ENCODE peak calls at places on chromosomes 13 and 19, in six cellular contexts. H, V, S, A, G and D are unnamed samples.
A peak's percentile ranks its signal among the peaks of the same experiment; 100 is the strongest.

GRCh38 chr19:32403291-32403995 is 2.1 kb upstream of the DPY19L3 start:
- DNase-seq in A (no peak), S (no peak), V (peak; percentile 52), H (no peak), G (no peak), D (no peak)

GRCh38 chr13:93635687-93636086 is 409.1 kb downstream of the GPC6 start:
- DNase-seq in V (no peak), S (no peak), G (no peak), A (no peak), H (no peak), D (no peak)

GRCh38 chr19:40907968-40908735 is 26.1 kb upstream of the CYP2A7 start:
- DNase-seq in H (peak; percentile 54), S (peak; percentile 80), G (no peak), V (peak; percentile 24), A (no peak), D (no peak)

GRCh38 chr13:30142502-30143211 is 164.7 kb downstream of the KATNAL1 start:
- DNase-seq in S (peak; percentile 63), A (no peak), V (no peak), H (peak; percentile 60), G (no peak), D (peak; percentile 61)

GRCh38 chr13:41678320-41678719 is 221.0 kb downstream of the RGCC start:
- DNase-seq in G (no peak), S (no peak), A (no peak), H (no peak), V (no peak), D (no peak)

GRCh38 chr13:94535775-94536174 is 56.3 kb upstream of the DCT start:
- DNase-seq in A (no peak), H (no peak), V (no peak), S (no peak), G (no peak), D (no peak)

GRCh38 chr13:113926951-113927660 is 46.8 kb downstream of the C13orf46 start:
- DNase-seq in G (no peak), A (peak; percentile 63), V (no peak), H (peak; percentile 79), S (peak; percentile 38), D (no peak)

GRCh38 chr13:111330211-111330610 is 9.8 kb downstream of the TEX29 start:
- DNase-seq in V (no peak), G (no peak), H (no peak), A (no peak), S (no peak), D (peak; percentile 2)

GRCh38 chr19:3415695-3416094 is 49.3 kb downstream of the NFIC start:
- DNase-seq in H (no peak), A (no peak), S (no peak), V (no peak), G (no peak), D (no peak)

GRCh38 chr13:114024603-114025431 is 50.9 kb upstream of the C13orf46 start:
- DNase-seq in G (no peak), S (no peak), A (peak; percentile 13), V (no peak), H (no peak), D (no peak)

GRCh38 chr13:84230568-84230967 is 348.3 kb upstream of the SLITRK1 start:
- DNase-seq in S (no peak), G (no peak), V (no peak), H (no peak), A (no peak), D (no peak)

GRCh38 chr13:30148171-30148754 is 159.1 kb downstream of the KATNAL1 start:
- DNase-seq in G (no peak), V (no peak), S (no peak), A (no peak), H (no peak), D (no peak)

GRCh38 chr19:11286312-11286974 is 9.5 kb upstream of the TSPAN16 start:
- DNase-seq in G (no peak), A (no peak), H (no peak), S (no peak), V (no peak), D (no peak)

DNA sequence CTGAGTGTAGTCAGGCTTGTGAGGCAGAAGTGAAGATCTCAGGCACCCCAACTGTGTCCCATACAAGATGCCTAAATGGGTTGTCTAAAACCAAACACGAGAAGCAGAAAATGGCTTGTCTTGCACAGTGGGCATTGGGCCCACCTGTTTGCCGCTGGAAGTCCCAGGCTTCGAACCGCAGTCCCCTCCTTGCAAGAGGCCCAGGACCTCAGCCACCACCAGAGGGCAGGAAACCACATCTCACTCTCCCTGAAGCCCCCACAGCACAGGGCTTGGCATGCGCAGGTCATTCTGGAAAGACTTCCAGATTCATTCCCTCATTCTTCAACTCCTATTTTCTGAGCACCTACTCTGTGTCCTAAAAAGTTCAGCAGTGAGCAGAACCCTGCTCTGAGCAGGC is 973.7 kb downstream of the UQCRFS1 start:
- DNase-seq in V (peak; percentile 69), S (no peak), A (no peak), H (no peak), G (no peak), D (no peak)
- TF ChIP-seq CTCF in V (peak; percentile 68), S (no peak), A (peak; percentile 5), H (no peak), G (no peak), D (no peak)

GRCh38 chr13:45601680-45602079 is 13.9 kb downstream of the ERICH6B start:
- DNase-seq in H (no peak), A (no peak), V (no peak), S (no peak), G (no peak), D (no peak)

GRCh38 chr13:45596800-45597484 is 18.6 kb downstream of the ERICH6B start:
- DNase-seq in A (no peak), V (no peak), S (no peak), G (no peak), H (no peak), D (no peak)

GRCh38 chr13:45598597-45598996 is 16.9 kb downstream of the ERICH6B start:
- DNase-seq in S (no peak), A (no peak), H (no peak), G (no peak), V (no peak), D (no peak)

GRCh38 chr13:45592758-45593157 is 22.8 kb downstream of the ERICH6B start:
- DNase-seq in A (no peak), V (no peak), H (no peak), S (no peak), G (no peak), D (no peak)

DNA sequence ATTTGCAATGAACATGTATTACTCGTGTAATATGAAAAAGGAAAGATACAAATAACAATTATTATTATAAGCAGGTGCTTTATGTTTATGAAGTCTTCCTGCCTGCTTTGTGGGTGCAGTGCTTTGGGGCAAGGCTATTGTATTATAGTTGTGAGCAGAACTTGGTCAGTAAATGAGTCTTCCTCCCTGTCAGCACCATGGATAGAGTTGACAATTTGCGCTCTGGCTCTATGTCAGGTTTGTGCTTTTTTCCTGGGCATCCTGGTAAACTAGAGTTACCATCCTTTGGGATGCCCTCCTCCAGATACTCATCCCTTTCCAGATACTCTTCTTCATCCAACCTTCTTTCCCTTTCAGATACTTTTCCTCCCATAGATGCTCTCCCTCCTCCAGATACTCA is 19.6 kb downstream of the ERICH6B start:
- DNase-seq in S (no peak), G (no peak), A (no peak), V (peak; percentile 23), H (no peak), D (no peak)
- H3K27me3 ChIP-seq in S (no peaks in the 10 kb centered on the region), G (peaks cover 3% of the 10 kb centered on the region), A (peaks cover 3% of the 10 kb centered on the region), V (peaks cover 8% of the 10 kb centered on the region), H (peaks cover 2% of the 10 kb centered on the region), D (no peaks in the 10 kb centered on the region)

GRCh38 chr13:110229905-110230563 is 76.9 kb downstream of the COL4A1 start:
- DNase-seq in V (no peak), S (no peak), H (no peak), A (no peak), G (no peak), D (no peak)
- H3K27ac ChIP-seq in V (no peak overlapping the region), S (no peak overlapping the region), H (no peak overlapping the region), A (peak overlapping the region; percentile 53), G (no peak overlapping the region), D (no peak overlapping the region)

GRCh38 chr19:50537306-50537685 is 23.6 kb upstream of the ASPDH start:
- DNase-seq in G (no peak), S (no peak), V (no peak), H (no peak), A (no peak), D (no peak)

GRCh38 chr19:50537769-50538230 is 24.1 kb upstream of the ASPDH start:
- DNase-seq in V (peak; percentile 94), G (peak; percentile 71), S (peak; percentile 55), H (peak; percentile 81), A (peak; percentile 83), D (peak; percentile 43)

GRCh38 chr19:50535672-50536071 is 22.0 kb upstream of the ASPDH start:
- DNase-seq in V (no peak), A (no peak), G (no peak), H (no peak), S (no peak), D (no peak)

GRCh38 chr19:50534478-50534877 is 20.8 kb upstream of the ASPDH start:
- DNase-seq in H (no peak), S (no peak), A (no peak), V (no peak), G (no peak), D (no peak)

GRCh38 chr19:50536662-50537305 is 23.1 kb upstream of the ASPDH start:
- DNase-seq in A (no peak), V (no peak), G (no peak), H (no peak), S (no peak), D (no peak)
- TF ChIP-seq CTCF in A (no peak), V (peak; percentile 17), G (no peak), H (no peak), S (no peak), D (no peak)

GRCh38 chr19:2288743-2289713 is 7.1 kb upstream of the PEAK3 start:
- DNase-seq in H (no peak), V (no peak), G (no peak), S (no peak), A (no peak), D (no peak)
- H3K27me3 ChIP-seq in H (peaks cover 31% of the 10 kb centered on the region), V (peaks cover 100% of the 10 kb centered on the region), G (peaks cover 65% of the 10 kb centered on the region), S (peaks cover 11% of the 10 kb centered on the region), A (peaks cover 67% of the 10 kb centered on the region), D (peaks cover 13% of the 10 kb centered on the region)

GRCh38 chr19:31276831-31277230 is 72.4 kb downstream of the TSHZ3 start:
- DNase-seq in A (no peak), V (no peak), H (no peak), G (peak; percentile 20), S (peak; percentile 34), D (no peak)
- H3K27ac ChIP-seq in A (no peak overlapping the region), V (no peak overlapping the region), H (no peak overlapping the region), G (no peak overlapping the region), S (no peak overlapping the region), D (no peak overlapping the region)